ENCODE peak calls at places on chromosomes 2 and 18, in six cellular contexts. K is GM23248; V is GM13976; D is activated T-cell treated with anti-CD3 and anti-CD28 coated beads, Interleukin-2, amount 50 U/mL, for 72 hours; G is uterus; Q is D341Med. M is an unnamed sample.
A peak's percentile ranks its signal among the peaks of the same experiment; 100 is the strongest.

GRCh38 chr18:22998336-22998735 is 65.2 kb downstream of the RBBP8 start:
- DNase-seq in K (no peak), V (no peak), D (no peak), G (no peak), Q (no peak), M (no peak)

GRCh38 chr2:240166191-240166590 is 25.7 kb upstream of the OTOS start:
- DNase-seq in K (no peak), V (no peak), D (no peak), G (no peak), Q (no peak), M (no peak)

GRCh38 chr2:55157474-55157884 is 74.6 kb downstream of the CLHC1 start:
- DNase-seq in K (peak; percentile 91), V (no peak), D (no peak), G (no peak), Q (no peak), M (no peak)

GRCh38 chr18:47911877-47912276 is 18.6 kb downstream of the SMAD2 start:
- DNase-seq in K (no peak), V (no peak), D (no peak), G (no peak), Q (no peak), M (no peak)

GRCh38 chr18:61702007-61702406 is 190.8 kb downstream of the RNF152 start:
- DNase-seq in K (peak; percentile 80), V (no peak), D (no peak), G (no peak), Q (no peak), M (no peak)

GRCh38 chr2:98324181-98324580 is 22.1 kb upstream of the CNGA3 start:
- DNase-seq in K (peak; percentile 36), V (no peak), D (no peak), G (no peak), Q (no peak), M (no peak)

GRCh38 chr2:43133708-43134570 is 92.5 kb downstream of the ZFP36L2 start:
- DNase-seq in K (no peak), V (peak; percentile 63), D (peak; percentile 82), G (no peak), Q (no peak), M (no peak)

GRCh38 chr2:125224830-125225229 is 1199.7 kb downstream of the CNTNAP5 start:
- DNase-seq in K (no peak), V (no peak), D (no peak), G (no peak), Q (no peak), M (no peak)

GRCh38 chr2:179071810-179072355 is 21.9 kb upstream of the CCDC141 start:
- DNase-seq in K (no peak), V (no peak), D (no peak), G (no peak), Q (no peak), M (no peak)

GRCh38 chr2:222043897-222044296 is 254.9 kb downstream of the PAX3 start:
- DNase-seq in K (no peak), V (no peak), D (no peak), G (no peak), Q (no peak), M (no peak)

GRCh38 chr2:145000376-145000775 is 480.5 kb upstream of the ZEB2 start:
- DNase-seq in K (no peak), V (no peak), D (no peak), G (no peak), Q (no peak), M (no peak)

GRCh38 chr18:12857991-12858544 is 26.0 kb downstream of the PTPN2 start:
- DNase-seq in K (no peak), V (no peak), D (no peak), G (no peak), Q (no peak), M (no peak)

GRCh38 chr2:65033178-65033577 is 23.0 kb upstream of the CEP68 start:
- DNase-seq in K (peak; percentile 38), V (no peak), D (no peak), G (no peak), Q (no peak), M (no peak)

GRCh38 chr2:127526142-127526939 is at the start of gene IWS1:
- DNase-seq in K (peak; percentile 100), V (peak; percentile 95), D (peak; percentile 94), G (peak; percentile 93), Q (peak; percentile 93), M (peak; percentile 90)

GRCh38 chr2:226795281-226796011 is 4.2 kb downstream of the IRS1 start:
- DNase-seq in K (peak; percentile 77), V (no peak), D (no peak), G (peak; percentile 27), Q (no peak), M (no peak)

GRCh38 chr18:62625019-62625418 is 90.3 kb upstream of the PHLPP1 start:
- DNase-seq in K (peak; percentile 73), V (no peak), D (no peak), G (no peak), Q (no peak), M (no peak)